ENCODE peak calls at places on chromosomes 6 and 20, in seven cellular contexts. S is endothelial cell; M is GM06990; L is fibroblast of mammary gland; V is heart right ventricle; D is GM12865; R is CD8-positive, alpha-beta memory T cell. F is an unnamed sample.

GRCh38 chr6:89321571-89321970 is 6.5 kb upstream of the GABRR2 start:
- DNase-seq in S (no peak), M (no peak), L (no peak), V (no peak), D (peak), R (no peak), F (peak)

GRCh38 chr6:55868910-55869479 is 6.4 kb downstream of the BMP5 start:
- DNase-seq in S (no peak), M (peak), L (peak), V (no peak), D (peak), R (no peak), F (no peak)

GRCh38 chr20:33993800-33994623 is at the start of gene RALY:
- DNase-seq in S (peak), M (peak), L (peak), V (peak), D (peak), R (peak), F (peak)

GRCh38 chr6:144315226-144315980 is 30.3 kb downstream of the UTRN start:
- DNase-seq in S (no peak), M (no peak), L (no peak), V (peak), D (no peak), R (no peak), F (peak)

GRCh38 chr6:159790947-159791598 is 806 bp downstream of the MRPL18 start:
- DNase-seq in S (no peak), M (peak), L (no peak), V (no peak), D (peak), R (peak), F (no peak)

GRCh38 chr6:67896476-67896875 is 738.6 kb upstream of the ADGRB3 start:
- DNase-seq in S (no peak), M (no peak), L (peak), V (no peak), D (no peak), R (no peak), F (no peak)

GRCh38 chr6:170290306-170291128 is at the start of gene DLL1:
- DNase-seq in S (peak), M (peak), L (no peak), V (peak), D (peak), R (peak), F (peak)

GRCh38 chr20:43220612-43221011 is 30.9 kb upstream of the PTPRT start:
- DNase-seq in S (no peak), M (no peak), L (peak), V (peak), D (no peak), R (no peak), F (no peak)

GRCh38 chr6:44859901-44860410 is 468.2 kb upstream of the RUNX2 start:
- DNase-seq in S (no peak), M (no peak), L (no peak), V (no peak), D (no peak), R (no peak), F (no peak)

GRCh38 chr6:142825760-142826159 is 119.2 kb downstream of the HIVEP2 start:
- DNase-seq in S (no peak), M (no peak), L (no peak), V (no peak), D (no peak), R (no peak), F (no peak)

GRCh38 chr6:168367285-168367720 is 47.7 kb upstream of the DACT2 start:
- DNase-seq in S (no peak), M (no peak), L (peak), V (no peak), D (no peak), R (no peak), F (no peak)

F was measured in Ammon's horn.